ENCODE peak calls at places on chromosomes 6 and 20, in four cellular contexts. One of them, this sample, is unnamed.

GRCh38 chr20:44071057-44071456 is 115.9 kb downstream of the JPH2 start:
- DNase-seq in GM12878: no peak
- DNase-seq in K562: no peak
- DNase-seq in GM12891: no peak
- DNase-seq in this sample: no peak

GRCh38 chr20:2729251-2729713 is 36.7 kb downstream of the EBF4 start:
- DNase-seq in GM12878: no peak
- DNase-seq in GM12891: no peak
- DNase-seq in K562: peak
- DNase-seq in this sample: no peak

GRCh38 chr6:107712523-107713213 is 111.4 kb downstream of the SCML4 start:
- DNase-seq in GM12878: no peak
- DNase-seq in K562: no peak
- DNase-seq in GM12891: no peak
- DNase-seq in this sample: no peak

GRCh38 chr6:145811741-145812140 is 2.9 kb downstream of the FBXO30 start:
- DNase-seq in GM12891: no peak
- DNase-seq in GM12878: no peak
- DNase-seq in K562: no peak
- DNase-seq in this sample: no peak

GRCh38 chr20:48919336-48919881 is 2.1 kb upstream of the ARFGEF2 start:
- DNase-seq in GM12891: no peak
- DNase-seq in GM12878: no peak
- DNase-seq in K562: no peak
- DNase-seq in this sample: no peak

GRCh38 chr20:38649275-38649891 is 47.8 kb downstream of the ARHGAP40 start:
- DNase-seq in K562: peak
- DNase-seq in GM12878: no peak
- DNase-seq in GM12891: no peak
- DNase-seq in this sample: peak

GRCh38 chr6:157792671-157793070 is 30.4 kb upstream of the SNX9 start:
- DNase-seq in GM12891: no peak
- DNase-seq in K562: no peak
- DNase-seq in GM12878: no peak
- DNase-seq in this sample: no peak

GRCh38 chr6:41723178-41723935 is 12.1 kb downstream of the TFEB start:
- DNase-seq in K562: peak
- DNase-seq in GM12891: peak
- DNase-seq in GM12878: no peak
- DNase-seq in this sample: peak

GRCh38 chr6:41469156-41469950 is 76.8 kb upstream of the FOXP4 start:
- DNase-seq in GM12891: no peak
- DNase-seq in GM12878: no peak
- DNase-seq in K562: no peak
- DNase-seq in this sample: no peak

GRCh38 chr6:116556065-116556464 is 2.5 kb downstream of the CALHM4 start:
- DNase-seq in GM12878: no peak
- DNase-seq in GM12891: no peak
- DNase-seq in K562: no peak
- DNase-seq in this sample: no peak

DNA sequence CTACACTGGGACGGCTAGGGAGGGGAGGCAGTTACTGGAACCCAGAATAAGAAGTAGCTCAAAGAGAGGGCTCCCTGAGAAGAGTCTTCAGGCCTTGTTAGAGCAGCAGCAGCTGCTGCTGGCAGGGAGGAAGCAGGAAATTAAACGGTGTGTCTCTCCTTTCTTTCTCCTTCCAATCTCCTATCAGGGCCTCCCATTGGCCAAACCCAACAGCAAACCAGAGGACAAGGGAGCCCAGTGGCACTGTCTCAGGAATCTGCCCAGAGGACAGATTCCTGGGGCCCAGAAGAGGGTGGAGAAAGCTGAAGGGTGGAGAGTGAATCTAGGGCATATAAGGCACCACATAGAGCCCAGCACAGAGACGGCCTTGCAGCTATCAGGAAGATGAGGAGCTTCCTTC is 10.2 kb downstream of the BTN3A1 start:
- DNase-seq in GM12891: no peak
- DNase-seq in K562: no peak
- DNase-seq in GM12878: no peak
- DNase-seq in this sample: no peak
- TF ChIP-seq SPI1 in GM12891: no peak
- TF ChIP-seq SPI1 in K562: no peak
- TF ChIP-seq SPI1 in GM12878: no peak
- TF ChIP-seq SPI1 in this sample: no peak

DNA sequence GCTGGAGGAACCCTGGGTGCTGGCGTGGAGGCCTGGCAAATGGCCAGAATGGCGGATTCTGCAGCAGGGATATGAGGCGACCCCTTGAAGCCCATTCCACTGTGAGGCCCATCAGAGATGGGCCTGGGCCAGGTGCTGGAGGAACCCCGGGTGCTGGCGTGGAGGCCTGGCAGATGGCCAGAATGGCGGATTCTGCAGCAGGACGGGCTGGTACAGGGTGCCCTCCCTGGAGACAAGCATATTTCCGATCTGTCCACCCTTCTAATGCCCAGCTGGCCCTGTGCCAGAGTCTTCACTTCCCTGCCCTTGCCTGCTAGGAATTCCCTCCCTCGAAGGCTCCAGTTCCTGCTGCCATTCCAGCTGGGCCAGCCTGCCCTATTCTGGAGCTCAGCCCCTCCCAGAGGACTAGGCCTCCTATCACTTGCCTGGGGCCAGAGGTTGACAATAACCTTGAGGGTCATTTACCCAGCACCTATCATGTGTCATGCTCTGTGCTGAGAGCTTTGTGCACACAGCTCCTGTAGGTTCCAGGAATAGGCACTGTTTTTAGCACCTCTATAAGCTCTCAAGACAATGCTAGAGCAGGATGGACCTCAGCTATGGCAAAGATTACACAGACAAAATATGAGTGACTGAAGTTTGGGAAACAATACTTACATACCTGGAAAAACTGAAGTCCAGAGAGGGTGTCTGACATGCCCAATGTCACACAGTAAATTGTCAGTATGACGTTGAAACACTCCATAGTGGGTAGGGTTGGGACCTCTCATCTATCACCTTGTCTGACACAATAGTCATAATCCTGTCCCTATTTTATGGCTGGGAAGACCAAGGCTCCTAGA is 21.4 kb downstream of the SUN5 start:
- DNase-seq in GM12891: no peak
- DNase-seq in K562: no peak
- DNase-seq in GM12878: no peak
- DNase-seq in this sample: no peak
- TF ChIP-seq SPI1 in GM12891: no peak
- TF ChIP-seq SPI1 in K562: no peak
- TF ChIP-seq SPI1 in GM12878: no peak
- TF ChIP-seq SPI1 in this sample: no peak

GRCh38 chr6:30450908-30451818 is 38.1 kb upstream of the HLA-E start:
- DNase-seq in GM12891: peak
- DNase-seq in GM12878: peak
- DNase-seq in K562: no peak
- DNase-seq in this sample: peak
- TF ChIP-seq SPI1 in GM12891: peak
- TF ChIP-seq SPI1 in GM12878: no peak
- TF ChIP-seq SPI1 in K562: no peak
- TF ChIP-seq SPI1 in this sample: peak

DNA sequence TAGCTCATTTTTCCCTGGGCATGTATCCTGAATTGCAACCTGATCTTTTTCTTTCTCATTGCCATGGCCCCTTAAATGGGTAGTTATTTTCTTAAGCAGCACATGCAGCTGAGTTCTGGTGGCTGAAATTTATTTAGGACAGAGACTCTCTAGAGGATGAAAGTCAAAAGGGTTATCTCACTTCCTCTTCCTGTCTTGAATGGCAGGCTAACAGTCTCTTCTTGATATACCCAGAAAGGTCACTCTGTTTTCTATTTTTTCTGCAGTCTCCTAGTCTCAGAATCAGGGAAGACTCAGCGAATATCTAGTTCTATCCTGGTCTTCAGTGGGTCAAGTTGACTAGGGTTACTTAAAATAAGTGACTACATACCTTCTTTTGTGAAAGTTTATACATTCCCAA is 243.3 kb downstream of the EPHA7 start:
- DNase-seq in GM12878: peak
- DNase-seq in K562: no peak
- DNase-seq in GM12891: no peak
- DNase-seq in this sample: no peak
- TF ChIP-seq SPI1 in GM12878: peak
- TF ChIP-seq SPI1 in K562: no peak
- TF ChIP-seq SPI1 in GM12891: peak
- TF ChIP-seq SPI1 in this sample: no peak

DNA sequence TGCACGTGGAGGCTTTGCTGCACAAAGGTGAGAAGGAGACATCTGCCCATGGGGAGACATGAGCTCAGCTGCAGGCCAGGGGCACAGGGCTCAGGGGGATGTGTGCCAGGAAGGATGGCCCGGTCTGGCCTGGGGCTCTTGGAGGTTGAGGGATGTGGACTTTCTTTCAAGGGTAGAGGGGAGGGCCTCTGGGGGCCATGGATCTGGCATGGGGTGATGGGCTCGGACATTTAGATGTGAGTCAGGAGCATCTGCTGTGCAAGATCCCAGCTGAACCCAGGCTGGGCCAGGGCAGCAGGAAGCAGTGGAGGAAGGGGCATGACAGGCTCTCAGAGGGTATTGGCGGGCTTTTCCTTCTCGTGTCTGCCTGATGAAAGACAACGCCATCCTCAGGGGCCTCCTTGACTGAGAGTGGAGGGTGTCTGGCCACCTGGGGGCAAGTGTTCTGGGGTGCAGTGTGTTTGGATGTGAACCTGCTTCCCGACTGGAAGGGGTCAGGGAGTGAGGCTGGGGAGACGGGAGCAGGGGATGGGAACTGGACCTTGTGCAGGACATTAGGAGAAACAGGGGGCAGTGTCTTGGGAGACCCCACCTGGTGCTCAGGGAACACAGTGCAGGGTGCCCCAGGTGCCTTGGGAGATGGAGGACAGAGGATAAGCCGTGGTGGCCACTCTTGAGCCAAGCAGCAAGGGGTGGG is 156.1 kb downstream of the ERMARD start:
- DNase-seq in GM12878: no peak
- DNase-seq in GM12891: no peak
- DNase-seq in K562: no peak
- DNase-seq in this sample: no peak
- TF ChIP-seq SPI1 in GM12878: no peak
- TF ChIP-seq SPI1 in GM12891: no peak
- TF ChIP-seq SPI1 in K562: no peak
- TF ChIP-seq SPI1 in this sample: no peak

DNA sequence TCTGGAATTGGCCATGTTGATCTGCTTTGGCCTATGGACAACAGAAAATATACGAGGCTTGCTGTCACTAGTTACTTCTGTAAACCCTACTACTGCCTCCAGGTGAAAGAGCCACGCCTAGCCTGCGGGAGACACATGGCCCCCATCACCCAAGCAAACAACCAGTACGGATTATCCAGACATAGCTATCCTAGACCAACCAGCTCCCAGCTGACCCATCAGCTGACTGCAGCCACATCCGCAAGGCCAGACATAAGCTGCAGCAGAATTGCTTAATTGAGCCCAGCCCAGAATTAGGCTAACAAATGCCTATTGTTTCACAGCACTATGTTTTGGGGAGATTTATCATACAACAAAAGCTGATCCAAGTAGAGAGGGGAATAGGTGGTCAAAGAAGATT is 13.5 kb downstream of the REV3L start:
- DNase-seq in GM12878: no peak
- DNase-seq in GM12891: no peak
- DNase-seq in K562: no peak
- DNase-seq in this sample: no peak
- TF ChIP-seq SPI1 in GM12878: no peak
- TF ChIP-seq SPI1 in GM12891: no peak
- TF ChIP-seq SPI1 in K562: no peak
- TF ChIP-seq SPI1 in this sample: no peak

DNA sequence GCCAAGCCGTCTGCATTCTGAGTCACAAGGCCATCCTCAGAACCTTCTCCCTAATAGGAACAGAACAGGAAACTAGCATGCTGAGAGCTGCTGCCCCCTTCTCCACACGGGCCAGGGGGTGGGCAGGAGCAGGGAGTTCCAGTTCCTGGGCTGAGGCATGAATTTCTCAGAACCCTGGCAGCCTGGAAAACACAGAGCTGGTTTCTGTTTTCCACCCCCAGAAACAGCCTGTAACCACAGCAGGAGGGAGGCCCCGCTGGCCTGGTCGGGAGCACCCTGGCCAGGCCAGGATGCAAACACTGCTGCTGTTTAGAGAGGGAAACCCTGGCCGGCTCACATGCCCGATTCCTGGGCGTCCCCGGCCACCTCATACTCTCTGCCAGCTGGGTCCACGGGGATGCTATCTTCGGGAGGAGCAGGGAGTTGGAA is 130.2 kb downstream of the NFATC2 start:
- DNase-seq in K562: no peak
- DNase-seq in GM12878: no peak
- DNase-seq in GM12891: no peak
- DNase-seq in this sample: no peak
- TF ChIP-seq SPI1 in K562: no peak
- TF ChIP-seq SPI1 in GM12878: no peak
- TF ChIP-seq SPI1 in GM12891: no peak
- TF ChIP-seq SPI1 in this sample: no peak

GRCh38 chr20:58393299-58393698 is 4.3 kb downstream of the VAPB start:
- DNase-seq in GM12878: no peak
- DNase-seq in GM12891: no peak
- DNase-seq in K562: no peak
- DNase-seq in this sample: no peak
- TF ChIP-seq SPI1 in GM12878: no peak
- TF ChIP-seq SPI1 in GM12891: no peak
- TF ChIP-seq SPI1 in K562: no peak
- TF ChIP-seq SPI1 in this sample: no peak

This sample was measured in HL-60.